ENCODE peak calls at places on chromosomes 1 and 21, in nine cellular contexts. One of them, this sample, is unnamed.

GRCh38 chr1:197622371-197622770 is 152.9 kb downstream of the DENND1B start:
- DNase-seq in fibroblast of lung: no peak
- DNase-seq in astrocyte: no peak
- DNase-seq in CD8-positive, alpha-beta T cell: no peak
- DNase-seq in cardiac muscle cell: no peak
- DNase-seq in mammary epithelial cell: no peak
- DNase-seq in GM12878: no peak
- DNase-seq in epithelial cell of esophagus: no peak
- DNase-seq in left lung: no peak
- DNase-seq in this sample: no peak

GRCh38 chr1:107990606-107991005 is 25.6 kb upstream of the VAV3 start:
- DNase-seq in fibroblast of lung: no peak
- DNase-seq in astrocyte: no peak
- DNase-seq in CD8-positive, alpha-beta T cell: no peak
- DNase-seq in cardiac muscle cell: no peak
- DNase-seq in mammary epithelial cell: peak
- DNase-seq in GM12878: no peak
- DNase-seq in epithelial cell of esophagus: peak
- DNase-seq in left lung: no peak
- DNase-seq in this sample: no peak

GRCh38 chr1:116064616-116065015 is 46.6 kb upstream of the MAB21L3 start:
- DNase-seq in fibroblast of lung: peak
- DNase-seq in astrocyte: no peak
- DNase-seq in CD8-positive, alpha-beta T cell: no peak
- DNase-seq in cardiac muscle cell: peak
- DNase-seq in mammary epithelial cell: peak
- DNase-seq in GM12878: no peak
- DNase-seq in epithelial cell of esophagus: peak
- DNase-seq in left lung: no peak
- DNase-seq in this sample: no peak

GRCh38 chr1:105399718-105400117 is 1650.0 kb downstream of the AMY1C start:
- DNase-seq in fibroblast of lung: no peak
- DNase-seq in astrocyte: no peak
- DNase-seq in CD8-positive, alpha-beta T cell: no peak
- DNase-seq in cardiac muscle cell: no peak
- DNase-seq in mammary epithelial cell: no peak
- DNase-seq in GM12878: no peak
- DNase-seq in epithelial cell of esophagus: no peak
- DNase-seq in left lung: no peak
- DNase-seq in this sample: no peak

GRCh38 chr1:243903023-243903422 is 53.0 kb upstream of the AKT3 start:
- DNase-seq in fibroblast of lung: no peak
- DNase-seq in astrocyte: no peak
- DNase-seq in CD8-positive, alpha-beta T cell: no peak
- DNase-seq in cardiac muscle cell: no peak
- DNase-seq in mammary epithelial cell: no peak
- DNase-seq in GM12878: no peak
- DNase-seq in epithelial cell of esophagus: no peak
- DNase-seq in left lung: no peak
- DNase-seq in this sample: no peak

GRCh38 chr1:165793951-165794350 is 25.3 kb upstream of the TMCO1 start:
- DNase-seq in fibroblast of lung: no peak
- DNase-seq in astrocyte: no peak
- DNase-seq in CD8-positive, alpha-beta T cell: no peak
- DNase-seq in cardiac muscle cell: no peak
- DNase-seq in mammary epithelial cell: peak
- DNase-seq in GM12878: no peak
- DNase-seq in epithelial cell of esophagus: peak
- DNase-seq in left lung: no peak
- DNase-seq in this sample: no peak

GRCh38 chr21:45471229-45472052 is 66.5 kb downstream of the COL18A1 start:
- DNase-seq in fibroblast of lung: peak
- DNase-seq in astrocyte: peak
- DNase-seq in CD8-positive, alpha-beta T cell: peak
- DNase-seq in cardiac muscle cell: peak
- DNase-seq in mammary epithelial cell: peak
- DNase-seq in GM12878: no peak
- DNase-seq in epithelial cell of esophagus: peak
- DNase-seq in left lung: no peak
- DNase-seq in this sample: no peak

GRCh38 chr1:219621047-219621786 is 8.3 kb upstream of the ZC3H11B start:
- DNase-seq in fibroblast of lung: no peak
- DNase-seq in astrocyte: no peak
- DNase-seq in CD8-positive, alpha-beta T cell: no peak
- DNase-seq in cardiac muscle cell: no peak
- DNase-seq in mammary epithelial cell: no peak
- DNase-seq in GM12878: no peak
- DNase-seq in epithelial cell of esophagus: no peak
- DNase-seq in left lung: no peak
- DNase-seq in this sample: peak

GRCh38 chr1:51693420-51694144 is 76.7 kb downstream of the OSBPL9 start:
- DNase-seq in fibroblast of lung: peak
- DNase-seq in astrocyte: peak
- DNase-seq in CD8-positive, alpha-beta T cell: no peak
- DNase-seq in cardiac muscle cell: peak
- DNase-seq in mammary epithelial cell: peak
- DNase-seq in GM12878: no peak
- DNase-seq in epithelial cell of esophagus: peak
- DNase-seq in left lung: no peak
- DNase-seq in this sample: no peak

GRCh38 chr1:173148538-173148937 is 58.6 kb downstream of the TNFSF4 start:
- DNase-seq in fibroblast of lung: no peak
- DNase-seq in astrocyte: no peak
- DNase-seq in CD8-positive, alpha-beta T cell: no peak
- DNase-seq in cardiac muscle cell: no peak
- DNase-seq in mammary epithelial cell: no peak
- DNase-seq in GM12878: no peak
- DNase-seq in epithelial cell of esophagus: no peak
- DNase-seq in left lung: no peak
- DNase-seq in this sample: no peak

GRCh38 chr1:77031101-77031662 is 163.9 kb downstream of the ST6GALNAC5 start:
- DNase-seq in fibroblast of lung: peak
- DNase-seq in astrocyte: peak
- DNase-seq in CD8-positive, alpha-beta T cell: no peak
- DNase-seq in cardiac muscle cell: peak
- DNase-seq in mammary epithelial cell: peak
- DNase-seq in GM12878: no peak
- DNase-seq in epithelial cell of esophagus: peak
- DNase-seq in left lung: no peak
- DNase-seq in this sample: no peak

GRCh38 chr1:26350343-26350700 is 3.6 kb downstream of the CRYBG2 start:
- DNase-seq in fibroblast of lung: no peak
- DNase-seq in astrocyte: no peak
- DNase-seq in CD8-positive, alpha-beta T cell: no peak
- DNase-seq in cardiac muscle cell: no peak
- DNase-seq in mammary epithelial cell: no peak
- DNase-seq in GM12878: no peak
- DNase-seq in epithelial cell of esophagus: no peak
- DNase-seq in left lung: no peak
- DNase-seq in this sample: no peak

GRCh38 chr1:26351591-26352337 is 2.2 kb downstream of the CRYBG2 start:
- DNase-seq in fibroblast of lung: peak
- DNase-seq in astrocyte: peak
- DNase-seq in CD8-positive, alpha-beta T cell: no peak
- DNase-seq in cardiac muscle cell: no peak
- DNase-seq in mammary epithelial cell: peak
- DNase-seq in GM12878: no peak
- DNase-seq in epithelial cell of esophagus: peak
- DNase-seq in left lung: no peak
- DNase-seq in this sample: no peak

GRCh38 chr1:26352338-26352679 is 1.6 kb downstream of the CRYBG2 start:
- DNase-seq in fibroblast of lung: no peak
- DNase-seq in astrocyte: no peak
- DNase-seq in CD8-positive, alpha-beta T cell: no peak
- DNase-seq in cardiac muscle cell: no peak
- DNase-seq in mammary epithelial cell: no peak
- DNase-seq in GM12878: no peak
- DNase-seq in epithelial cell of esophagus: no peak
- DNase-seq in left lung: no peak
- DNase-seq in this sample: no peak

GRCh38 chr1:26349886-26350244 is 4.1 kb downstream of the CRYBG2 start:
- DNase-seq in fibroblast of lung: no peak
- DNase-seq in astrocyte: no peak
- DNase-seq in CD8-positive, alpha-beta T cell: no peak
- DNase-seq in cardiac muscle cell: no peak
- DNase-seq in mammary epithelial cell: no peak
- DNase-seq in GM12878: no peak
- DNase-seq in epithelial cell of esophagus: no peak
- DNase-seq in left lung: no peak
- DNase-seq in this sample: no peak

DNA sequence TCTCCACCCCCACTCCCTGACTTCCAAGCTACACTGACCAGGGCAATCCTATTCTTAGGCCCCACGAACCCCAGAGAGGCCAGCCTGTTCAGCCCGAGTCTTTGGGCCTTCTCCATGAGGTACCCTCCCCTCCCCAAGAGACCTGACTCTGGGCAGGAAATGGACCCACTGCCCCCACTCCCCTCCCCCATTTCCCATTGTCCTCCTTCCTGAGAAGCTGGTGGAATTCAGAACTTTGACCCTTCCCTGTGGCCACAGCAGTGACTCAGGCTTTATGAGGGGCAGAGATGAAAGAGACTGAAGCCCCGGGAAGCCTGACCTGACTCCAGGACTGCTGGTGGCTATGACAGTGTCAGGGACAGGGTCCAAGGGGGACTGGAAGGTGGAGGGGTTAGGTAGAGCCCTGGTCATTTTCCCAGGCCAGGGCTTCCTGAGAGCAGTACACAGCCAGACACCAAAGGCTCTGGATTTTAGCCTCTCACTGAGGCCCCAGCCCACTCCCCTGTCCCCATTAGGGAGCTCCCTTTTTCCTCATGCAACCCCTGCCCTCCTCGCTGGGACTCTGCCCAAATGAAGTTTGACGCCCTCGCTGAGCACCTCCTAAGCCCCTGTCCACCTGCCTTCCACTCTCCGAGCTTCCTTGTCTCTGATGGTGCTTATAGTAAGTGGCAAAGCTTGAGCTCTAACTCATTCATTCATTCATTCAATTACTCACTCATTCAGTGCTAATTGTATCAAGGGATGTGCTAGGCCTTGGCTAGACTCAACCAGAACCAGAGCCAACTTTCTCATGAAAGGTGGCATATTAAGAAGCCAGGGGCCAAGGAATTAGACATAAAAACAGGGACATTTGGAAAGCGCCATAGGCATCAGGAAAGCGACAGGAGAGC is 3.0 kb downstream of the CRYBG2 start:
- DNase-seq in fibroblast of lung: peak
- DNase-seq in astrocyte: no peak
- DNase-seq in CD8-positive, alpha-beta T cell: no peak
- DNase-seq in cardiac muscle cell: peak
- DNase-seq in mammary epithelial cell: no peak
- DNase-seq in GM12878: no peak
- DNase-seq in epithelial cell of esophagus: no peak
- DNase-seq in left lung: no peak
- DNase-seq in this sample: no peak
- H3K4me3 ChIP-seq in fibroblast of lung: no peak
- H3K4me3 ChIP-seq in astrocyte: no peak
- H3K4me3 ChIP-seq in CD8-positive, alpha-beta T cell: no peak
- H3K4me3 ChIP-seq in cardiac muscle cell: no peak
- H3K4me3 ChIP-seq in mammary epithelial cell: no peak
- H3K4me3 ChIP-seq in GM12878: no peak
- H3K4me3 ChIP-seq in epithelial cell of esophagus: peak
- H3K4me3 ChIP-seq in left lung: no peak
- H3K4me3 ChIP-seq in this sample: no peak

DNA sequence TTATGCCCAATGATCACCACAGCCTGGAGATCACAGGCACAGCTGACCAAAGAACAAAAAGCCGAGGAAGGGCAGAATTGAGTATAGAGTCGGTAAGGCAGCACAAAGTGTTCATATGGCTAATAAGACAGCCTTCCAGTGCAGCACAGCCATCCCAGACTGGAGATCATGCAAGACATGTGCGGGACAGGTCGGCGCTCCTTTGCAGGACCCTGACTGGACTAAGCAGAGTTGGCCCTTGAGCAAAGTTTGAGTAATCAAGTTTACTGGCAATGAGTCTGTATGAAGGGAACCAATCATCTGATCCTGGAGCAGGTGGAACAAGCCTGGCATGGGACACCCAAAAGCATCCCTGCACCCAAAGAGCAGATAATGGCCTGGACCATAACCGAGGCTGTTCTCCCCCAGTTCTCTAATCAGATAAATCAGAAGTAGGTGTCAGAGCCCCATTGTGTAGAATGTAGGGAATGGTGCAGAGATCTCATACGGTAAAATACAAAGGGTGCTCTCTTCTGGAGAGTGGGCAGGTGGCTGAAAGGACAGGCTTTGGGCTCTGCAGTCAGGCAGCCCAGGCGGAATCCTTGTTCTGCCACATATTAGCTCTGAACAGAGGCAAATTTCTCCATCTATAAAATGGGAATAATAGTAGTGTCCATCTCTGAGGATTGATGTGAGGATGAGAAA is 10.7 kb upstream of the DNASE2B start:
- DNase-seq in fibroblast of lung: no peak
- DNase-seq in astrocyte: no peak
- DNase-seq in CD8-positive, alpha-beta T cell: no peak
- DNase-seq in cardiac muscle cell: no peak
- DNase-seq in mammary epithelial cell: no peak
- DNase-seq in GM12878: no peak
- DNase-seq in epithelial cell of esophagus: no peak
- DNase-seq in left lung: no peak
- DNase-seq in this sample: no peak
- TF ChIP-seq CTCF in fibroblast of lung: peak
- TF ChIP-seq CTCF in astrocyte: no peak
- TF ChIP-seq CTCF in CD8-positive, alpha-beta T cell: no peak
- TF ChIP-seq CTCF in cardiac muscle cell: no peak
- TF ChIP-seq CTCF in mammary epithelial cell: no peak
- TF ChIP-seq CTCF in GM12878: no peak
- TF ChIP-seq CTCF in epithelial cell of esophagus: no peak
- TF ChIP-seq CTCF in left lung: no peak
- TF ChIP-seq CTCF in this sample: no peak

GRCh38 chr1:59971464-59971911 is 44.9 kb upstream of the CYP2J2 start:
- DNase-seq in fibroblast of lung: peak
- DNase-seq in astrocyte: no peak
- DNase-seq in CD8-positive, alpha-beta T cell: peak
- DNase-seq in cardiac muscle cell: peak
- DNase-seq in mammary epithelial cell: peak
- DNase-seq in GM12878: no peak
- DNase-seq in epithelial cell of esophagus: peak
- DNase-seq in left lung: peak
- DNase-seq in this sample: peak
- H3K4me3 ChIP-seq in fibroblast of lung: peak
- H3K4me3 ChIP-seq in astrocyte: peak
- H3K4me3 ChIP-seq in CD8-positive, alpha-beta T cell: no peak
- H3K4me3 ChIP-seq in cardiac muscle cell: no peak
- H3K4me3 ChIP-seq in mammary epithelial cell: no peak
- H3K4me3 ChIP-seq in GM12878: no peak
- H3K4me3 ChIP-seq in epithelial cell of esophagus: no peak
- H3K4me3 ChIP-seq in left lung: no peak
- H3K4me3 ChIP-seq in this sample: no peak

GRCh38 chr1:55337801-55338447 is 122.8 kb upstream of the USP24 start:
- DNase-seq in fibroblast of lung: peak
- DNase-seq in astrocyte: peak
- DNase-seq in CD8-positive, alpha-beta T cell: no peak
- DNase-seq in cardiac muscle cell: peak
- DNase-seq in mammary epithelial cell: peak
- DNase-seq in GM12878: peak
- DNase-seq in epithelial cell of esophagus: peak
- DNase-seq in left lung: no peak
- DNase-seq in this sample: no peak
- TF ChIP-seq CTCF in fibroblast of lung: peak
- TF ChIP-seq CTCF in astrocyte: peak
- TF ChIP-seq CTCF in CD8-positive, alpha-beta T cell: no peak
- TF ChIP-seq CTCF in cardiac muscle cell: peak
- TF ChIP-seq CTCF in mammary epithelial cell: peak
- TF ChIP-seq CTCF in GM12878: peak
- TF ChIP-seq CTCF in epithelial cell of esophagus: peak
- TF ChIP-seq CTCF in left lung: peak
- TF ChIP-seq CTCF in this sample: no peak

This sample was measured in pancreas.